ENCODE peak calls at places on chromosomes 7 and 10, in nine cellular contexts. F, D, K, L, B, P, Q, N and T are unnamed samples.

GRCh38 chr7:97001656-97002554 is 3.4 kb upstream of the DLX6 start:
- DNase-seq in F (no peak), D (no peak), K (peak), L (no peak), B (no peak), P (no peak), Q (no peak), N (no peak), T (no peak)

GRCh38 chr10:87761892-87762291 is 56.1 kb downstream of the ATAD1 start:
- DNase-seq in F (no peak), D (no peak), K (no peak), L (no peak), B (peak), P (peak), Q (peak), N (peak), T (no peak)

GRCh38 chr10:109966961-109967738 is 40.6 kb upstream of the ADD3 start:
- DNase-seq in F (no peak), D (no peak), K (no peak), L (no peak), B (no peak), P (peak), Q (peak), N (peak), T (no peak)

GRCh38 chr10:124677291-124677690 is 66.9 kb downstream of the FAM53B start:
- DNase-seq in F (no peak), D (no peak), K (no peak), L (no peak), B (no peak), P (no peak), Q (no peak), N (no peak), T (no peak)

GRCh38 chr10:95208702-95209391 is 14.8 kb downstream of the ACSM6 start:
- DNase-seq in F (no peak), D (no peak), K (no peak), L (no peak), B (no peak), P (no peak), Q (peak), N (peak), T (no peak)

GRCh38 chr10:46273506-46274477 is 13.0 kb upstream of the ANTXRL start:
- DNase-seq in F (no peak), D (no peak), K (peak), L (no peak), B (peak), P (no peak), Q (no peak), N (no peak), T (no peak)

GRCh38 chr10:48951707-48952106 is 12.1 kb upstream of the LRRC18 start:
- DNase-seq in F (no peak), D (no peak), K (no peak), L (no peak), B (no peak), P (no peak), Q (no peak), N (no peak), T (no peak)

GRCh38 chr10:69636626-69637550 is 6.8 kb downstream of the FAM241B start:
- DNase-seq in F (no peak), D (no peak), K (peak), L (no peak), B (peak), P (peak), Q (peak), N (peak), T (no peak)

GRCh38 chr10:47099445-47099844 is 188.2 kb downstream of the PTPN20 start:
- DNase-seq in F (no peak), D (no peak), K (no peak), L (no peak), B (no peak), P (no peak), Q (no peak), N (no peak), T (no peak)

GRCh38 chr10:128843972-128844371 is 623.1 kb upstream of the MGMT start:
- DNase-seq in F (no peak), D (no peak), K (no peak), L (no peak), B (no peak), P (no peak), Q (no peak), N (no peak), T (no peak)

GRCh38 chr7:73742753-73743641 is 4.4 kb upstream of the ABHD11 start:
- DNase-seq in F (no peak), D (peak), K (peak), L (peak), B (no peak), P (peak), Q (peak), N (no peak), T (no peak)

GRCh38 chr10:13505040-13505680 is 23.7 kb downstream of the BEND7 start:
- DNase-seq in F (no peak), D (no peak), K (no peak), L (no peak), B (no peak), P (no peak), Q (no peak), N (no peak), T (no peak)

GRCh38 chr10:32205666-32206065 is 141.3 kb downstream of the EPC1 start:
- DNase-seq in F (no peak), D (no peak), K (no peak), L (no peak), B (no peak), P (no peak), Q (no peak), N (peak), T (no peak)

GRCh38 chr10:45000138-45000763 is 472 bp upstream of the ZNF22 start:
- DNase-seq in F (no peak), D (no peak), K (no peak), L (no peak), B (no peak), P (no peak), Q (no peak), N (peak), T (peak)

GRCh38 chr10:24652381-24652957 is 71.2 kb downstream of the ARHGAP21 start:
- DNase-seq in F (no peak), D (no peak), K (no peak), L (no peak), B (no peak), P (no peak), Q (no peak), N (no peak), T (no peak)

DNA sequence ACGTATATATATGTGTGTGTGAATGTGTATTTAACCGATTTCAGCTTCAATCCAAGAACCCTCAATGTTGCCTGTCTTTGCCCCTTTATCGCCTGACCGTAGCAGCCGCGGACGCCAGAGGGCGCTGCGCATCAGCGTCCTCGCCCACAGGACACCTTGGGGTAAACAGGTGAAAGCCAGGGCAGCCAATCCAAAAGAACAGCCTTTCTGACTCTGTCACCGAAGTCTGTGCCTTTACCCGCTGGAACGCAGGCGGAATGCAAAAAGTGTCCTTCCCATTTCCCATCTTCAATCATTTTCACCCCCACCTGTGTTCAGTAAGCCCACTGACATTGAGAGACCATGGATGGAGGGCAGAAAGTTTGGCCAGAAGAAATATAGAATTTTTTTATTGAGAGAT is 3.6 kb downstream of the NXPH1 start:
- DNase-seq in F (no peak), D (peak), K (peak), L (peak), B (peak), P (peak), Q (peak), N (peak), T (no peak)
- TF ChIP-seq CTCF in F (peak), D (peak), K (peak), L (peak), B (peak), P (peak), Q (peak), N (peak), T (peak)

GRCh38 chr10:121088524-121088923 is 237.4 kb downstream of the WDR11 start:
- DNase-seq in F (no peak), D (no peak), K (peak), L (no peak), B (no peak), P (peak), Q (peak), N (no peak), T (no peak)
- TF ChIP-seq CTCF in F (peak), D (no peak), K (no peak), L (peak), B (no peak), P (no peak), Q (peak), N (no peak), T (no peak)

DNA sequence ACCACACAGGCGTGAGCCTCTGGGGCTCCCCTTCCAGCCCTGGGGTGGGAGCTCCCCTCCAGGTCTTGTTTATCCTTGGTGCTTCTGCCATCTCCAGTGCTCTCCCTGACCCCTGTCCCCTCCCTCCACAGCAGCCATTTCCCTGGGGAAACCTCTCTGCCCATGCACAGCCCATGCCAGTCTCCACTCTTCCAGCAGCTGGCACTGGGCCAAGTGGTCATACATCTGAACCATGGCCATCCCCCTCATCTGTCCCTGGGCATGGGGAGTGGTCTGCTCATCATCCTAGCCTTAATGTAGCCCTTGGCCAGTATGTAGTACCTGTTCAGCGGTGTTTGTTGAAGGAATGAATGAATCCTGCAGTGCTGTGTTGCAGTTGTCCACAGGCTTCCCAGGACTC is 172.4 kb upstream of the ZNF32 start:
- DNase-seq in F (no peak), D (no peak), K (no peak), L (no peak), B (no peak), P (no peak), Q (no peak), N (no peak), T (no peak)
- TF ChIP-seq CTCF in F (no peak), D (no peak), K (no peak), L (no peak), B (no peak), P (no peak), Q (no peak), N (no peak), T (no peak)

GRCh38 chr10:86138551-86139065 is 228.0 kb downstream of the GRID1 start:
- DNase-seq in F (peak), D (no peak), K (no peak), L (no peak), B (no peak), P (no peak), Q (no peak), N (no peak), T (no peak)

GRCh38 chr10:86141896-86142295 is 224.7 kb downstream of the GRID1 start:
- DNase-seq in F (peak), D (no peak), K (no peak), L (no peak), B (no peak), P (no peak), Q (no peak), N (no peak), T (no peak)

GRCh38 chr10:86137561-86137960 is 229.0 kb downstream of the GRID1 start:
- DNase-seq in F (peak), D (no peak), K (no peak), L (no peak), B (no peak), P (no peak), Q (no peak), N (no peak), T (no peak)

GRCh38 chr10:86135191-86135590 is 231.4 kb downstream of the GRID1 start:
- DNase-seq in F (peak), D (no peak), K (no peak), L (no peak), B (no peak), P (no peak), Q (no peak), N (no peak), T (no peak)

GRCh38 chr10:86139066-86139657 is 227.4 kb downstream of the GRID1 start:
- DNase-seq in F (peak), D (peak), K (peak), L (no peak), B (peak), P (peak), Q (no peak), N (no peak), T (no peak)
- TF ChIP-seq CTCF in F (peak), D (peak), K (peak), L (peak), B (peak), P (no peak), Q (peak), N (no peak), T (no peak)

GRCh38 chr7:21427861-21428641 is at the start of gene SP4:
- DNase-seq in F (peak), D (peak), K (peak), L (peak), B (peak), P (peak), Q (peak), N (peak), T (peak)
- TF ChIP-seq CTCF in F (peak), D (no peak), K (no peak), L (no peak), B (no peak), P (no peak), Q (no peak), N (no peak), T (no peak)

DNA sequence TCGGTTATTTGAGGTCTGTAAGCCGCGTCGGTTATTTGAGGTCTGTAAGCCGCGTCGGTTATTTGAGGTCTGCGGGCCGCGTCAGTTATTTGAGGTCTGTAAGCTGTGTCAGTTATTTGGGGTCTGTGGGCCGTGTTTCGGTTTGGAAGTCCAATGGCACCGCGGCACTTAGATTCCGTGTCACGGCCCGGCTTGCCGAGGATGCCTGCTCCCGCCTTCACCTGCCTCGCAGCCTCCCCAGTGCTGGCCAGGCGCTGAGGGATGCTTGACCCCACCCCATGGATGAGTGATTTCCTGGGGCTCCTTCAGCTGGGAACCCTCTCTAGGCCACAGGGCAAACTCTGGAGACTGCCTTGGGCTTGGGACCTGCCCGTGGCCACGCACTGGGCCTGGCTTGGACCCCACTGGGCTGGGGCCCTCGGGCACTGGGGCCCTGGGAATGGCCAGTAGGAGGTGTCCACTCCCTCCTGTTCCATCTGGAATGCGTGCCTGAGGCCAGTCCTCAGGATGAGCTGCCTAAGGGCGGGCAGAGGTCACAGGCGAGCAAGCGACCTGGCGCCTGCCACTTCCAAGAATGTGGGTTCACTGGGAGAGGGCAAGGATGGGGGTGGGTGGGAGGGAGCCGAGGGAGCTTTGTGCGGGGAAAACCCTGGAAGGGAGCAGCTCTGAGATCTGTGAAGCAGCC is 25.6 kb downstream of the ADGRA1 start:
- DNase-seq in F (no peak), D (no peak), K (no peak), L (no peak), B (no peak), P (no peak), Q (no peak), N (no peak), T (no peak)
- TF ChIP-seq CTCF in F (no peak), D (no peak), K (no peak), L (no peak), B (no peak), P (no peak), Q (no peak), N (no peak), T (no peak)

GRCh38 chr10:103568505-103568904 is 75.0 kb downstream of the NEURL1 start:
- DNase-seq in F (no peak), D (no peak), K (no peak), L (no peak), B (no peak), P (no peak), Q (no peak), N (no peak), T (no peak)

GRCh38 chr10:103564116-103564501 is 70.6 kb downstream of the NEURL1 start:
- DNase-seq in F (no peak), D (no peak), K (no peak), L (no peak), B (no peak), P (no peak), Q (no peak), N (no peak), T (no peak)

GRCh38 chr10:103564799-103565365 is 71.4 kb downstream of the NEURL1 start:
- DNase-seq in F (no peak), D (no peak), K (peak), L (no peak), B (peak), P (no peak), Q (no peak), N (peak), T (no peak)

GRCh38 chr10:103563231-103564115 is 70.0 kb downstream of the NEURL1 start:
- DNase-seq in F (no peak), D (no peak), K (no peak), L (no peak), B (no peak), P (no peak), Q (no peak), N (no peak), T (no peak)

GRCh38 chr10:103566536-103566935 is 73.0 kb downstream of the NEURL1 start:
- DNase-seq in F (no peak), D (no peak), K (no peak), L (no peak), B (no peak), P (no peak), Q (peak), N (no peak), T (no peak)
- TF ChIP-seq CTCF in F (no peak), D (no peak), K (no peak), L (no peak), B (no peak), P (no peak), Q (no peak), N (no peak), T (no peak)

GRCh38 chr7:40761757-40762342 is 627.0 kb downstream of the SUGCT start:
- DNase-seq in F (no peak), D (no peak), K (peak), L (no peak), B (no peak), P (no peak), Q (peak), N (no peak), T (no peak)
- TF ChIP-seq CTCF in F (peak), D (no peak), K (no peak), L (no peak), B (no peak), P (no peak), Q (peak), N (no peak), T (no peak)

GRCh38 chr10:17736223-17736622 is 15.8 kb upstream of the TMEM236 start:
- DNase-seq in F (no peak), D (no peak), K (no peak), L (no peak), B (peak), P (no peak), Q (no peak), N (no peak), T (no peak)
- TF ChIP-seq CTCF in F (no peak), D (no peak), K (no peak), L (no peak), B (no peak), P (no peak), Q (no peak), N (no peak), T (no peak)

DNA sequence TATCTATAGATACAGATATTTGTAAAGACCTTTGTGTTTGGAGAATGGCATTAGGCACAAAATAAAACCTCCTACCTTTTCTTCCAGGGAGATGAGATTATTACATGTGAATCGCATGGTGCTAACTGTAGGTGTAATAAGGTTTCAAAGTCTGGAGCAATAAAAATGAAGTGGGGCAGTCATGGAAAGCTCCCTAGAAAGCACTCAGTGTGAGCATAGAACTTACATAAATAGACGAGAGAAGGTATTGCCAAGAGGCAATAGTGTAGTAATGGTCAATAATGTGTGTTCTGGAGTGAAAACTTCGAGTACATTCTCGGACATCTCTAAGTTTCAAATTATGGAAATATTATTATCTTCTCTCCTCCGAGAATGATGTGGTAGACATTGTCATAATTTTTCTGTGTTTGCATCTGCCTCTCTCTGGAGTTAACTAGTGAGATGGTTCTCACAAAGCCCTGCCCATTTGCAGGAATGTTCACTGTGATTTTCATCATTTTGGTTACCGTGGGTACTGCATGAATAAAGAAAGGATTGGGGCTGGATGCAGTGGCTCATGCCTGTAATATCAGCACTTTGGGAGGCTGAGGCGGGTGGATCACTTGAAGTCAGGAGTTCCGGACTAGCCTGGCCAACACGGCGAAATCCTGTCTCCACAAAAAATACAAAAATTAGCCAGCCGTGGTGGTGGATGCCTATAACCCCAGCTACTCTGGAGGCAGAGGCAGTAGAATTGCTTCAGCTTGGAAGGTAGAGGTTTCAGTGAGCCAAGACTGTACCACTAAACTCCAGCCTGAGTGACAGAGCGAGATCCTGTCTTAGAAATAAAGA is 10.6 kb downstream of the VIM start:
- DNase-seq in F (no peak), D (no peak), K (no peak), L (no peak), B (no peak), P (no peak), Q (no peak), N (peak), T (peak)
- TF ChIP-seq CTCF in F (peak), D (no peak), K (no peak), L (no peak), B (no peak), P (no peak), Q (no peak), N (no peak), T (no peak)